ENCODE peak calls at places on chromosomes 7 and 10, in five cellular contexts. R is HCT116, H is cardiac muscle cell, U is PC-9, S is SJCRH30. B is an unnamed sample.

GRCh38 chr10:91587710-91588638 is 44.9 kb downstream of the PPP1R3C start:
- DNase-seq in R (no peak), H (peak; percentile 82), U (no peak), S (no peak), B (peak; percentile 39)

GRCh38 chr7:127154958-127155357 is 97.8 kb downstream of the GRM8 start:
- DNase-seq in R (no peak), H (no peak), U (no peak), S (no peak), B (no peak)

GRCh38 chr7:106793015-106793651 is 71.9 kb upstream of the PIK3CG start:
- DNase-seq in R (peak; percentile 38), H (peak; percentile 40), U (no peak), S (no peak), B (no peak)

GRCh38 chr7:131738066-131738465 is 181.6 kb upstream of the PODXL start:
- DNase-seq in R (no peak), H (no peak), U (no peak), S (peak; percentile 46), B (no peak)

GRCh38 chr10:97517778-97518561 is 19.2 kb downstream of the UBTD1 start:
- DNase-seq in R (peak; percentile 27), H (no peak), U (peak; percentile 65), S (no peak), B (no peak)

GRCh38 chr10:490891-491571 is 198.4 kb downstream of the DIP2C start:
- DNase-seq in R (no peak), H (peak; percentile 78), U (no peak), S (no peak), B (peak; percentile 59)

GRCh38 chr7:97845622-97846203 is 26.5 kb downstream of the ASNS start:
- DNase-seq in R (peak; percentile 13), H (peak; percentile 40), U (no peak), S (no peak), B (no peak)

GRCh38 chr10:73813333-73813732 is 1.9 kb upstream of the NDST2 start:
- DNase-seq in R (no peak), H (no peak), U (no peak), S (no peak), B (no peak)

GRCh38 chr7:8149222-8149621 is 112.7 kb downstream of the ICA1 start:
- DNase-seq in R (no peak), H (no peak), U (no peak), S (no peak), B (no peak)

GRCh38 chr7:116577320-116577871 is 52.6 kb downstream of the CAV1 start:
- DNase-seq in R (no peak), H (peak; percentile 24), U (no peak), S (no peak), B (no peak)

GRCh38 chr7:12771378-12771877 is 84.0 kb downstream of the ARL4A start:
- DNase-seq in R (no peak), H (peak; percentile 38), U (no peak), S (peak; percentile 18), B (peak; percentile 75)

GRCh38 chr7:94354950-94355349 is 39.7 kb upstream of the COL1A2 start:
- DNase-seq in R (no peak), H (no peak), U (no peak), S (no peak), B (no peak)

GRCh38 chr10:78572565-78572964 is 496.2 kb upstream of the ZMIZ1 start:
- DNase-seq in R (no peak), H (no peak), U (no peak), S (no peak), B (no peak)

GRCh38 chr10:5975641-5976473 is 1.5 kb downstream of the IL15RA start:
- DNase-seq in R (no peak), H (peak; percentile 64), U (no peak), S (no peak), B (peak; percentile 19)

GRCh38 chr10:116708386-116708785 is 34.0 kb downstream of the HSPA12A start:
- DNase-seq in R (no peak), H (peak; percentile 74), U (no peak), S (no peak), B (no peak)

GRCh38 chr10:113553149-113553548 is 296 bp downstream of the HABP2 start:
- DNase-seq in R (no peak), H (no peak), U (no peak), S (peak; percentile 21), B (no peak)

GRCh38 chr7:3197567-3198212 is 103.4 kb upstream of the SDK1 start:
- DNase-seq in R (no peak), H (no peak), U (no peak), S (no peak), B (no peak)

GRCh38 chr7:141551080-141551772 is at the start of gene AGK:
- DNase-seq in R (peak; percentile 52), H (peak; percentile 86), U (peak; percentile 81), S (peak; percentile 87), B (peak; percentile 71)

GRCh38 chr7:130154501-130155317 is 50.5 kb downstream of the TMEM209 start:
- DNase-seq in R (no peak), H (no peak), U (no peak), S (peak; percentile 87), B (peak; percentile 83)

GRCh38 chr10:84340632-84341537 is 12.5 kb downstream of the CCSER2 start:
- DNase-seq in R (no peak), H (no peak), U (no peak), S (no peak), B (no peak)

GRCh38 chr10:78342787-78343186 is 309.1 kb downstream of the RPS24 start:
- DNase-seq in R (no peak), H (no peak), U (no peak), S (no peak), B (no peak)

GRCh38 chr10:28411648-28412047 is 108.8 kb upstream of the MPP7 start:
- DNase-seq in R (no peak), H (no peak), U (no peak), S (no peak), B (no peak)

GRCh38 chr10:44962870-44963738 is 3.5 kb downstream of the RASSF4 start:
- DNase-seq in R (no peak), H (no peak), U (no peak), S (peak; percentile 89), B (no peak)

DNA sequence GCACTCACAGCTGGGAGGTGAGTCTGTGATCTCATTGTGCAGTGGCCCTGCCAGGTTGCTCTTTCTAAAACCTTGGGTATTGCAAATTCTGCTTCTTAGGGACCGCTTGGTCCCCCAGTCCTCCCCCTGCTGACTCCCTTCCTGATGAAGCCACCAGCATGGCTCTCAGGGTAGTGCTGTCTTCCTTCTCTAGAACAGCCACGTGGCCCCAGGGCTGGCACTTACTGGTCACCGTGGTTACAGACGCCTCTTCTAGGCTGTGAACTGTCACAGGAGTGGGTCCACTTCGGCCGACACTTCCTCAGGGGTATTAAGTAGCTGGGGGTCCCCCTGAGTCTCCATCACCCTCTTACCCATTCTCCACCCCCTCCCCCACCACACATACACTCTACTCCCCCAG is 2.7 kb upstream of the HTRA1 start:
- DNase-seq in R (no peak), H (no peak), U (no peak), S (no peak), B (peak; percentile 58)
- H3K27me3 ChIP-seq in R (peaks cover 10% of the 10 kb centered on the region), H (no peaks in the 10 kb centered on the region), U (peaks cover 9% of the 10 kb centered on the region), S (peaks cover 5% of the 10 kb centered on the region), B (no peaks in the 10 kb centered on the region)

GRCh38 chr10:13728898-13729535 is 142.3 kb downstream of the PRPF18 start:
- DNase-seq in R (no peak), H (no peak), U (peak; percentile 37), S (no peak), B (no peak)
- H3K36me3 ChIP-seq in R (no peaks in the 10 kb centered on the region), H (no peaks in the 10 kb centered on the region), U (no peaks in the 10 kb centered on the region), S (no peaks in the 10 kb centered on the region), B (no peaks in the 10 kb centered on the region)

DNA sequence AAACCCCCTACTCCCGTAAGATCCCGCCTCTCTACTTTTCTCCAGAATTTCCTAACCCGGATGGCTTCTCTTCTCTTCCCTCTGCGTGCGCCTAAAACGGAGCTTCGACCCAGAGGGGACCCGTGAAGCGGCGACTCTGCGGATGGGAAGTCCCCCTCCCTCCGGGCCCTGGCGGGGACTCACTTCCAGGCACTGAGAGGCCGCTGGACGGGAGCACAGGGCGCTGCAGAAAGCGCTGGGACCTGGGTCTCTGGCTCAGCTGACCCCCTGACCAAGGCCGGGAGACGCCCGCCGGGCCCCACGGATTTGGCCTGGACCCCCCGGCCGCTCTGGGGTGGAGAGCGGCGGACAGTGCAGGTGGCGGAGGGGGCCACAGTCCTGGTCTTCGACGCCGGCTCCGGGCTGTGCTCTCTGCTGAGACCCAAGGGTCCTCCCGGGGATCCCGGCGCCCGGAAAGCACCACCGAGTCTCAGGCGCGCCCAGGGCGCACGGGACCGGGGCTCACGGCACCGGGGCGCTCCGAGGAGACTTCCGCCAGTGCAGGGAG is 688 bp upstream of the FOXL3 start:
- DNase-seq in R (no peak), H (no peak), U (no peak), S (no peak), B (no peak)
- H3K27me3 ChIP-seq in R (no peaks in the 10 kb centered on the region), H (peaks cover 99% of the 10 kb centered on the region), U (peaks cover 73% of the 10 kb centered on the region), S (no peaks in the 10 kb centered on the region), B (peaks cover 44% of the 10 kb centered on the region)

GRCh38 chr7:128755075-128755474 is 15.9 kb downstream of the CALU start:
- DNase-seq in R (no peak), H (no peak), U (no peak), S (no peak), B (no peak)
- H3K36me3 ChIP-seq in R (peaks cover 34% of the 10 kb centered on the region), H (peaks cover 50% of the 10 kb centered on the region), U (peaks cover 33% of the 10 kb centered on the region), S (peaks cover 76% of the 10 kb centered on the region), B (no peaks in the 10 kb centered on the region)

GRCh38 chr10:102344067-102344466 is 51.4 kb upstream of the NFKB2 start:
- DNase-seq in R (no peak), H (peak; percentile 11), U (no peak), S (no peak), B (no peak)
- H3K27me3 ChIP-seq in R (no peaks in the 10 kb centered on the region), H (no peaks in the 10 kb centered on the region), U (no peaks in the 10 kb centered on the region), S (no peaks in the 10 kb centered on the region), B (no peaks in the 10 kb centered on the region)

GRCh38 chr10:7335977-7336376 is 74.9 kb downstream of the SFMBT2 start:
- DNase-seq in R (no peak), H (peak; percentile 14), U (no peak), S (no peak), B (no peak)

GRCh38 chr10:7339503-7339902 is 71.3 kb downstream of the SFMBT2 start:
- DNase-seq in R (no peak), H (no peak), U (no peak), S (no peak), B (no peak)

GRCh38 chr10:7340179-7340874 is 70.5 kb downstream of the SFMBT2 start:
- DNase-seq in R (no peak), H (no peak), U (no peak), S (no peak), B (no peak)

GRCh38 chr10:7338469-7338868 is 72.4 kb downstream of the SFMBT2 start:
- DNase-seq in R (no peak), H (no peak), U (no peak), S (no peak), B (no peak)

DNA sequence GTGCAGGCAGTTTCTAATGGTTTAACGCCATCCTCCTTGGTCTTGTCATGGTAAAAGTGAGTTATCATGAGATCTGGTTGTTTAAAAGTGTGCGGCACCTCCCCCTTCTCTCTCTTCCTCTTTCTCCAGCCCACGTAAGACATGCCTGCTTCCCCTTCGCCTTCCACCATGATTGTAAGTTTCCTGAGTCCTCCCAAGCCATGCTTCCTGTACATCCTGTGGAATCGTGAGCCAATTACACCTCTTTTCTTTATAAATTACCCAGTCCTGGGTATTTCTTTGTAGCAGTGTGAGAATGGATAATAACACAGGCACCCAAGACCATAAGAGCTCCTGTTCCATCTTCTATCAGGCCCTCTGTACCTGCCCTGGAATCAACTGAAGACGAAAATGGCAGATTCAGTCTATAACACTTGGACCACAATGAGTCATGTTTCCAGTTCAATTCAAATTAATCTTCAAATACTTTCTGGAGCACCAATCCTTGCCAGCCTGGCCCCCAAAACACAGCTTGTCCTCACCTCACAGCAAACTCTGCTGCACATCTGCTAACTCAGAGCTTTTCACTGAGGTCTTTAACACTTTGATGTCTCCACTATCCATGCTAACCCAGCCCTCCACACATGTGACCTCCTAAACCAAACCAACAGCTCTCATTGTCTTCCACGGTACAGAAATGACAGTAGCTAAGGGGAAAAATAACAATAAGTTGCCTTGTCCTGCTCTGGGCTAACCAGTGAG is 73.2 kb downstream of the SFMBT2 start:
- DNase-seq in R (no peak), H (no peak), U (no peak), S (no peak), B (no peak)
- H3K36me3 ChIP-seq in R (no peaks in the 10 kb centered on the region), H (no peaks in the 10 kb centered on the region), U (no peaks in the 10 kb centered on the region), S (no peaks in the 10 kb centered on the region), B (no peaks in the 10 kb centered on the region)

B was measured in adrenal gland.